ENCODE peak calls at places on chromosomes 13 and 19, in four cellular contexts. L is fibroblast of pulmonary artery, X is foreskin fibroblast, Q is GM13976. D is an unnamed sample.

GRCh38 chr13:93620366-93620765 is 393.8 kb downstream of the GPC6 start:
- DNase-seq in Q (no peak), X (peak; percentile 73), L (no peak), D (no peak)

GRCh38 chr19:15195987-15196682 is 4.7 kb downstream of the NOTCH3 start:
- DNase-seq in Q (no peak), L (no peak), X (no peak), D (no peak)

GRCh38 chr13:112215871-112216270 is 148.9 kb downstream of the SOX1 start:
- DNase-seq in X (no peak), Q (no peak), L (no peak), D (no peak)

GRCh38 chr19:2149980-2150793 is 1.2 kb downstream of the AP3D1 start:
- DNase-seq in X (peak; percentile 48), Q (peak; percentile 16), L (no peak), D (no peak)

GRCh38 chr13:21530656-21531055 is 71.6 kb upstream of the ZDHHC20 start:
- DNase-seq in Q (no peak), X (no peak), L (no peak), D (no peak)

GRCh38 chr19:28065026-28065425 is 1147.9 kb downstream of the UQCRFS1 start:
- DNase-seq in X (peak; percentile 2), L (no peak), Q (no peak), D (no peak)

GRCh38 chr13:27334774-27335490 is 64.3 kb downstream of the RASL11A start:
- DNase-seq in X (peak; percentile 43), Q (no peak), L (no peak), D (no peak)

GRCh38 chr19:17942582-17943283 is 9.9 kb downstream of the CCDC124 start:
- DNase-seq in X (no peak), L (no peak), Q (no peak), D (no peak)

GRCh38 chr13:45506811-45507210 is 42.1 kb downstream of the COG3 start:
- DNase-seq in X (no peak), Q (no peak), L (no peak), D (no peak)

GRCh38 chr19:1161716-1162115 is 12.4 kb downstream of the SBNO2 start:
- DNase-seq in L (peak; percentile 28), X (no peak), Q (no peak), D (no peak)

GRCh38 chr19:38173324-38174041 is 50.5 kb downstream of the DPF1 start:
- DNase-seq in L (peak; percentile 23), Q (no peak), X (peak; percentile 78), D (no peak)

GRCh38 chr19:18069383-18069782 is 17.4 kb downstream of the IL12RB1 start:
- DNase-seq in L (no peak), X (no peak), Q (no peak), D (no peak)

GRCh38 chr13:33487575-33488243 is 202.2 kb upstream of the STARD13 start:
- DNase-seq in L (peak; percentile 65), X (peak; percentile 63), Q (peak; percentile 56), D (peak; percentile 42)

GRCh38 chr13:31885994-31886393 is 145.6 kb upstream of the FRY start:
- DNase-seq in L (no peak), X (peak; percentile 75), Q (no peak), D (no peak)

GRCh38 chr13:61142506-61142905 is 273.1 kb downstream of the PCDH20 start:
- DNase-seq in Q (no peak), X (no peak), L (no peak), D (no peak)

GRCh38 chr19:5913739-5914357 is at the start of gene CAPS:
- DNase-seq in X (peak; percentile 89), L (peak; percentile 46), Q (no peak), D (no peak)